ENCODE peak calls at places on chromosomes 3 and 15, in six cellular contexts. F is Panc1, U is K562, O is H1, N is HCT116, T is HepG2. I is an unnamed sample. For H3K9me3, the result is how much of the 10 kb centered on the place peaks cover.

GRCh38 chr3:138444104-138444503 is 9.7 kb downstream of the ESYT3 start:
- DNase-seq in U (no peak), N (no peak), F (no peak), O (no peak), T (no peak), I (no peak)

GRCh38 chr3:127760361-127760760 is 62.0 kb downstream of the MGLL start:
- DNase-seq in F (no peak), T (no peak), U (no peak), N (no peak), O (no peak), I (no peak)

GRCh38 chr3:43690400-43691119 is at the start of gene ABHD5:
- DNase-seq in T (peak), O (peak), U (peak), N (peak), F (peak), I (peak)

GRCh38 chr3:40035177-40035576 is 225.8 kb downstream of the MYRIP start:
- DNase-seq in F (no peak), O (no peak), N (no peak), T (no peak), U (no peak), I (no peak)

GRCh38 chr15:28043625-28044520 is 55.2 kb downstream of the OCA2 start:
- DNase-seq in F (no peak), O (no peak), U (no peak), N (no peak), T (peak), I (peak)

GRCh38 chr3:174125267-174125844 is 727.8 kb downstream of the NLGN1 start:
- DNase-seq in F (no peak), N (peak), U (no peak), O (no peak), T (peak), I (peak)

GRCh38 chr3:43279532-43279931 is 6.8 kb upstream of the SNRK start:
- DNase-seq in F (no peak), N (no peak), O (no peak), T (no peak), U (no peak), I (no peak)

GRCh38 chr15:88243895-88244787 is 12.4 kb downstream of the NTRK3 start:
- DNase-seq in U (peak), O (no peak), F (no peak), T (peak), N (peak), I (peak)

GRCh38 chr15:85582076-85582718 is 201.8 kb downstream of the AKAP13 start:
- DNase-seq in T (no peak), F (no peak), U (no peak), N (no peak), O (no peak), I (no peak)

GRCh38 chr3:13891492-13892073 is 11.7 kb upstream of the WNT7A start:
- DNase-seq in F (no peak), T (no peak), U (peak), O (no peak), N (no peak), I (no peak)

GRCh38 chr3:159604151-159604581 is 384.5 kb upstream of the IL12A start:
- DNase-seq in F (no peak), O (no peak), T (no peak), N (no peak), U (no peak), I (no peak)

GRCh38 chr15:82898961-82899360 is 53.6 kb downstream of the HOMER2 start:
- DNase-seq in N (no peak), T (no peak), F (no peak), O (no peak), U (no peak), I (no peak)

GRCh38 chr15:47484119-47484518 is 233.2 kb upstream of the SEMA6D start:
- DNase-seq in T (no peak), U (no peak), N (no peak), O (no peak), F (no peak), I (no peak)

GRCh38 chr3:40980467-40980866 is 218.8 kb upstream of the CTNNB1 start:
- DNase-seq in T (no peak), U (no peak), F (no peak), N (no peak), O (no peak), I (no peak)

GRCh38 chr3:4504340-4505261 is 11.5 kb downstream of the ITPR1 start:
- DNase-seq in N (no peak), F (no peak), U (no peak), T (no peak), O (no peak), I (peak)

GRCh38 chr3:47376393-47376792 is 4.4 kb upstream of the PTPN23 start:
- DNase-seq in U (peak), N (no peak), T (no peak), O (no peak), F (no peak), I (no peak)

GRCh38 chr3:123390865-123391613 is 57.9 kb downstream of the ADCY5 start:
- DNase-seq in N (no peak), T (no peak), F (no peak), O (no peak), U (no peak), I (peak)

GRCh38 chr3:33650495-33650894 is 67.6 kb downstream of the CLASP2 start:
- DNase-seq in T (no peak), F (no peak), O (no peak), U (no peak), N (no peak), I (no peak)
- TF ChIP-seq SIN3A in T (no peak), F (no peak), O (no peak), U (no peak), N (no peak), I (no peak)

GRCh38 chr15:25179673-25180511 is 225.1 kb downstream of the SNRPN start:
- DNase-seq in O (no peak), U (no peak), N (no peak), F (no peak), T (no peak), I (no peak)
- H3K9me3 ChIP-seq in O (half or more), U (under half), N (under half), F (under half), T (half or more), I (under half)

DNA sequence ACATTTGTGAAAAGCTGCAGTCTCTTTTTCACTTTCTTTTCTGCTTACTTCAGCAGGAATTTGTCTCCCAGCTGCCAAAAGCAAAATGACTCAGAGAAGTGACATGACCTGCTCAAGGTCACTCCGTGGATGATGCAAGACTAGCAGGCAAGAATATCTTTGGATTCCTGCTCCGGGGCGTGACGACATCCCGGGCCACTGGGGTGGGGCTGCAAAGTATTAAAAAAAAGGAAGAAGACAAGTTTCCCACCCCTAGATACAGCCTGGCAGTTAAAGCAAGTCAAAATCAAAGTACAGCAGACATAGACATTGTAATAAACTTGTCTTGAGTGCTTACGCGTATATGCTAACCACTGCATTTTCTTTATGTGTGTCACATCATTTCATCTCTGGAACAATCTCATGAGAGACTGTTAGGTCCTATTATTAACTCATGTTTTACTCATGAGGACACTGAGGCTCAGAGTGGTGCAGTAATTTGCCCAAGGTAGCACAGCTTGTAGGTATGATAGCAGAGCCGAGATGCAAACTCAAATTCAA is 485.2 kb upstream of the PROK2 start:
- DNase-seq in F (peak), N (peak), O (no peak), U (peak), T (peak), I (no peak)
- TF ChIP-seq SIN3A in F (no peak), N (no peak), O (no peak), U (no peak), T (no peak), I (no peak)

GRCh38 chr3:105585-105984 is 91.0 kb upstream of the CHL1 start:
- DNase-seq in U (no peak), O (no peak), N (no peak), F (no peak), T (no peak), I (no peak)

GRCh38 chr3:106619-107018 is 89.9 kb upstream of the CHL1 start:
- DNase-seq in O (no peak), F (no peak), N (no peak), T (no peak), U (no peak), I (no peak)

GRCh38 chr3:112773-113172 is 83.8 kb upstream of the CHL1 start:
- DNase-seq in F (no peak), T (no peak), N (no peak), U (no peak), O (no peak), I (no peak)

DNA sequence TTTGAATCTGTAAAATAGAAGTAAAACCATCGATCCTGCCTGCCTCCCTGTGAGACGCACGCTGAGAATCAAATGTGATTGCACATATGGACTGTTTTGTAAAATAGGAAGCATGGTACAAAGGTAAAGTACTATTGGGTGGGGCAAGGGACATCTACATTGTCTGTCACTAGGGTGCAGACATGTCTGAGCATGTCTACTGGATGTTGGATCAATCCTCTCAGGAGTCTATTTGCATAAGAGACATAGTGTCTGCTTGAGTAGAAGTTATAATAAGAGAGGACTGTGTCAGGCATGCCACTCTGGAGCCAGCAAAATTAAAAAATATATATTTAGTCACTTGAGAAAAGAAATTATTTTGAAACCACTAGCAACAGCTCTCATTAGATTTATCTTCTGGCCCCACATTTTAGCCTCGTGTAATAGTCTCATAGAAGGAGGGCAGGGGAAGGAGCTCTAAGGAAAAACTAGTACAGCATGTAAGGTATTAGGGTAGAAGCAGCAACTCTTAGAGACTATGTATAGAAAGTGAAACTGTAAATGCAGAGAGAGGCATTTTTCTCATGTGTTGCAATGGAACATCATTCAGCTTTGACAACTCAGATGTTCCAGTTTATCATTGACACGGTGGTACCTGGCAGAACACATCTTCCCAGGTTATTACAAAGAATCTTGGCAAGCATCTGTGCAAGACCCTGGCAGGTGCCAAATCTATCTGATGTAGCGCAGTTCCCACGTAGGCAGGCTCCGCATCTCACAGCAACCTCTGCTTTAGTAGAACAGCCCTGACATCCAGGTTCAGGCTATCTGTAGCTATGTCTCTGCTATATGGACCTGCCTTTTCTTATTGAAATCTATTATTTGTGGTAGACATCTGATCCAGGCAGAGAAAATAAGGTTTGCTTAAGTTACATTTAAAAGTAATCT is 85.2 kb upstream of the CHL1 start:
- DNase-seq in O (no peak), T (peak), F (no peak), U (no peak), N (no peak), I (no peak)
- H3K9me3 ChIP-seq in O (under half), T (half or more), F (under half), U (under half), N (under half), I (under half)

DNA sequence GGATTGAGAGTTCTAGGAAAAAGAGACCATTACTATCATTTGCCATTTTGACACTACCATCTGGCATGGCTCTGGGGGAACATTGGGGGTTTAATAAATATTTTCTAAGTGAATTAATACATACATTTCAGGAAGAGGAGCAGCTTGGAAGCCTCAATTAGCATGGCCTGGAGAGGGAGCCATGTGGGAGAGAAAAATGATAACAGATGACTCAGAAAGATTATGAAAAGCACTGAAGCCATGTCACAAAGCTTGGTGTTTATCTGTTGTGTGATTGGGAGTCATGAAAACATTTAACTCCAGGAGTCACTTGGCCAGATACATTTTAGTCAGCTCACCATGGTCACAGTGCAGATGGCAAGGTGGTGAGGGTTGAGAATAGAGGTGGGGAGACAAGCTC is 121.0 kb downstream of the SSR3 start:
- DNase-seq in T (no peak), F (no peak), O (no peak), N (no peak), U (no peak), I (peak)
- TF ChIP-seq SIN3A in T (no peak), F (no peak), O (no peak), N (no peak), U (no peak), I (no peak)

GRCh38 chr15:93587046-93587445 is 498.0 kb upstream of the RGMA start:
- DNase-seq in F (no peak), N (no peak), T (no peak), O (no peak), U (no peak), I (peak)

GRCh38 chr15:93583533-93583932 is 494.5 kb upstream of the RGMA start:
- DNase-seq in U (no peak), N (no peak), F (no peak), O (no peak), T (no peak), I (no peak)

GRCh38 chr15:93584021-93584420 is 495.0 kb upstream of the RGMA start:
- DNase-seq in O (no peak), T (no peak), U (no peak), N (no peak), F (no peak), I (no peak)
- H3K9me3 ChIP-seq in O (under half), T (under half), U (under half), N (under half), F (under half), I (under half)

GRCh38 chr15:68541743-68542142 is 37.0 kb upstream of the CORO2B start:
- DNase-seq in U (no peak), F (no peak), N (no peak), T (no peak), O (no peak), I (no peak)

GRCh38 chr15:68546318-68546717 is 32.5 kb upstream of the CORO2B start:
- DNase-seq in N (no peak), U (no peak), F (no peak), T (no peak), O (no peak), I (no peak)

GRCh38 chr15:68543546-68544008 is 35.2 kb upstream of the CORO2B start:
- DNase-seq in U (no peak), T (no peak), N (no peak), F (no peak), O (no peak), I (no peak)

GRCh38 chr15:68542348-68542747 is 36.4 kb upstream of the CORO2B start:
- DNase-seq in O (no peak), F (no peak), N (no peak), U (no peak), T (no peak), I (no peak)

DNA sequence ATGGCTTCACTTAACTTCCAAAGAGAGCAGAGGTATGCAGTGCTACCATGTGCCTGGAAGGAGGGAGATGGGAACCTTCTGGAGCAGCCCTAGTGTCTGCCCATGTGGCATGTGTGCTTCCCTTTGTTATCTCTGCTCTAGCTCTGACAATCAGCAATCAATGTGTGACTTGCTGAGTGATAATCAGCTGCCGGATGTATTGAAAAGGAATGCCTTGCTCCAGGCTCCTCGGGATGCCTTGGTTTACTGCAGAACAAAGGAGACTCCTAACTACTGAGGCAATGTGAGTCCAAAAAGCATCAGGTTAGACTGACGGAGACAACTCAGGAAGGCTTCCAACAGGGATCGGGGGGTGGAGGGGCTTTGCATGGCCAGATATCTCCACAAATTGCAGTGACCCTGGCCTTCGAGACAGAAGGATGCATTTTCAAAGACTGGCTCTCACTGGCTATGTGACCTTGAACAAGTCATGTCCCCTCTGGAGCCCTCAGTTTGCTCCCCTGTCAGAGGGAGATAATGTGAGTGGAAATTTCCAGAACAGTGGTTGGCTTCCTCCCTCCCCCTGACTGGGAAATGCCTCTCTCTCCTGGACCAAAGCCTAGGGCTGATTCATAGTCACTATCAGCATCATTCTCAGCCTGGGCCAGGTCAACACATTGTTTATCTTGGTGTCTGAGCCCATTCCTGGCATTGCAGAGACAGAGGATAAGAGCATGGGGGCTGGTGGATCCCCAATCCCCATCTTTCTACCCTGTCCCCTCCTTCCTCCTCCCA is 35.8 kb upstream of the CORO2B start:
- DNase-seq in N (no peak), O (no peak), T (peak), F (no peak), U (no peak), I (no peak)
- TF ChIP-seq SIN3A in N (no peak), O (no peak), T (no peak), F (no peak), U (no peak), I (no peak)

GRCh38 chr3:128858167-128858566 is 21.3 kb upstream of the ACAD9 start:
- DNase-seq in O (no peak), N (no peak), T (no peak), F (no peak), U (no peak), I (no peak)
- H3K9me3 ChIP-seq in O (half or more), N (under half), T (half or more), F (half or more), U (under half), I (under half)

GRCh38 chr15:32641517-32642059 is at the start of gene SCG5:
- DNase-seq in T (no peak), U (peak), N (no peak), O (peak), F (no peak), I (peak)
- TF ChIP-seq SIN3A in T (no peak), U (no peak), N (no peak), O (no peak), F (no peak), I (no peak)

DNA sequence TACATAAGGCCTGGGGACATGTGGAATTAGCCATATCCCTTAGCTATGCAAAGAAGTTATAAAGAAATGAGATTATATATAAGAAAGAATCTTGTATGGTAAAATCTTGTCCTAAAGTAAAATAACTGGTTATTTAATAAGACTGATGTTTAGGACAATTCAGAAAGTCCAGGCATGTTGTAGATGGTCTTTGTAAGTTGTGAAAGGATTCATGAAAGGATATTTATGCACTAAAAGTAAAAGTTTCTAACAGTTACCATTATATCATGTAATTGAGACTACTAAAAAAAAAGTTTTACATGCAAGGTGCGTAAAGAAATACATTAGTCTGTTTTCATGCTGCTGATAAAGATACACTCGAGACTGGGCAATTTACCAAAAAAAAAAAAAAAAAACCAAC is 146.3 kb downstream of the FMN1 start:
- DNase-seq in U (no peak), F (no peak), N (peak), T (no peak), O (no peak), I (no peak)
- H3K9me3 ChIP-seq in U (under half), F (under half), N (under half), T (half or more), O (under half), I (under half)